ENCODE peak calls at places on chromosome 12, in nine cellular contexts. T is HCEC 1CT; W is heart right ventricle; H is globus pallidus; I is central memory CD4-positive, alpha-beta T cell; M is activated CD4-positive, alpha-beta T cell treated with anti-CD3 and anti-CD28 coated beads, Interleukin-2, amount 10 ng/mL, durations not matched to agents 7 days and 5 days; A is testis; X is NCI-H1092 treated with DMSO at 0.1 percent for 48 hours; S is left colon. B is an unnamed sample.

GRCh38 chr12:27616356-27617150 is 79.7 kb upstream of the REP15 start:
- DNase-seq in T (no peak), W (no peak), H (peak), I (no peak), M (no peak), A (peak), X (no peak), S (no peak), B (no peak)

GRCh38 chr12:51591020-51591901 is at the start of gene SCN8A:
- DNase-seq in T (peak), W (peak), H (peak), I (peak), M (peak), A (peak), X (peak), S (peak), B (no peak)

GRCh38 chr12:1801285-1801975 is 18.9 kb upstream of the LRTM2 start:
- DNase-seq in T (no peak), W (no peak), H (no peak), I (no peak), M (no peak), A (no peak), X (no peak), S (peak), B (no peak)

GRCh38 chr12:9096563-9097176 is 19.0 kb downstream of the A2M start:
- DNase-seq in T (no peak), W (no peak), H (no peak), I (no peak), M (no peak), A (no peak), X (no peak), S (no peak), B (no peak)

GRCh38 chr12:3195859-3196483 is 118.8 kb downstream of the TSPAN9 start:
- DNase-seq in T (no peak), W (no peak), H (no peak), I (no peak), M (no peak), A (no peak), X (no peak), S (no peak), B (no peak)

GRCh38 chr12:34295366-34296142 is 273.3 kb downstream of the ALG10 start:
- DNase-seq in T (no peak), W (no peak), H (no peak), I (no peak), M (no peak), A (no peak), X (no peak), S (no peak), B (no peak)

GRCh38 chr12:62133440-62133839 is 126.8 kb upstream of the USP15 start:
- DNase-seq in T (no peak), W (no peak), H (no peak), I (no peak), M (no peak), A (no peak), X (no peak), S (no peak), B (no peak)

GRCh38 chr12:116426391-116427136 is 132.6 kb upstream of the MAP1LC3B2 start:
- DNase-seq in T (peak), W (no peak), H (no peak), I (no peak), M (no peak), A (peak), X (no peak), S (no peak), B (no peak)

GRCh38 chr12:96237035-96237434 is 42.9 kb downstream of the ELK3 start:
- DNase-seq in T (no peak), W (no peak), H (no peak), I (no peak), M (no peak), A (no peak), X (no peak), S (no peak), B (no peak)

B was measured in SHP77 treated with DMSO at 0.1 percent for 48 hours.